ENCODE peak calls at places on chromosomes 3 and 15, in four cellular contexts. U is activated CD4-positive, CD25-positive, alpha-beta regulatory T cell treated with anti-CD3 and anti-CD28 coated beads, Interleukin-2, amount 50 U/mL, for 72 hours; Y is activated CD8-positive, alpha-beta memory T cell treated with anti-CD3 and anti-CD28 coated beads, Interleukin-2, amount 50 U/mL, for 48 hours; J is endothelial cell of umbilical vein. D is an unnamed sample.

GRCh38 chr3:16533928-16534913 is 20.7 kb upstream of the RFTN1 start:
- DNase-seq in J (no peak), U (no peak), Y (no peak), D (no peak)

GRCh38 chr3:49780080-49780967 is 6.0 kb downstream of the IP6K1 start:
- DNase-seq in J (no peak), U (no peak), Y (no peak), D (no peak)

GRCh38 chr3:138458774-138459499 is 24.5 kb downstream of the ESYT3 start:
- DNase-seq in U (no peak), Y (no peak), J (no peak), D (peak)

GRCh38 chr15:39127925-39128617 is 452.8 kb upstream of the THBS1 start:
- DNase-seq in Y (no peak), U (no peak), J (peak), D (no peak)

GRCh38 chr3:186021673-186022362 is 84.0 kb upstream of the TRA2B start:
- DNase-seq in U (no peak), Y (no peak), J (no peak), D (no peak)

GRCh38 chr15:77568960-77569646 is 63.6 kb downstream of the LINGO1 start:
- DNase-seq in U (no peak), Y (no peak), J (no peak), D (no peak)

GRCh38 chr3:60048447-60048848 is 998.6 kb upstream of the CFAP20DC start:
- DNase-seq in U (peak), Y (no peak), J (no peak), D (no peak)

GRCh38 chr3:134897391-134898131 is 102.5 kb downstream of the EPHB1 start:
- DNase-seq in U (no peak), Y (no peak), J (no peak), D (no peak)

GRCh38 chr3:1087066-1087555 is 5.7 kb upstream of the CNTN6 start:
- DNase-seq in Y (no peak), J (no peak), U (no peak), D (no peak)

GRCh38 chr3:171156455-171157005 is 130.0 kb upstream of the SLC2A2 start:
- DNase-seq in Y (no peak), U (no peak), J (no peak), D (no peak)

GRCh38 chr3:160778480-160778879 is 22.4 kb downstream of the PPM1L start:
- DNase-seq in J (no peak), Y (no peak), U (no peak), D (no peak)

GRCh38 chr15:80991446-80991845 is 1.8 kb upstream of the MESD start:
- DNase-seq in J (no peak), U (no peak), Y (no peak), D (no peak)

GRCh38 chr3:47824541-47825473 is 21.9 kb downstream of the DHX30 start:
- DNase-seq in Y (peak), U (peak), J (peak), D (peak)

GRCh38 chr3:177694316-177694715 is 497.0 kb upstream of the TBL1XR1 start:
- DNase-seq in Y (no peak), U (no peak), J (peak), D (no peak)

GRCh38 chr15:63232400-63232799 is 43.0 kb downstream of the RAB8B start:
- DNase-seq in U (no peak), Y (no peak), J (peak), D (no peak)

GRCh38 chr3:184757010-184757651 is 45.3 kb upstream of the MAGEF1 start:
- DNase-seq in U (no peak), J (peak), Y (no peak), D (peak)

GRCh38 chr3:181695661-181696491 is 15.8 kb upstream of the SOX2 start:
- DNase-seq in U (no peak), J (peak), Y (no peak), D (no peak)